ENCODE peak calls at places on chromosomes 1 and 21, in seven cellular contexts. M, A, V, B, I, K and W are unnamed samples.

GRCh38 chr1:41612953-41613352 is 128.5 kb upstream of the EDN2 start:
- DNase-seq in M (no peak), A (no peak), V (no peak), B (no peak), I (no peak), K (no peak), W (no peak)

GRCh38 chr1:235313931-235314678 is 13.9 kb downstream of the ARID4B start:
- DNase-seq in M (no peak), A (no peak), V (no peak), B (no peak), I (no peak), K (no peak), W (no peak)

GRCh38 chr1:163090321-163090945 is 21.3 kb downstream of the RGS4 start:
- DNase-seq in M (no peak), A (no peak), V (no peak), B (no peak), I (no peak), K (no peak), W (no peak)

GRCh38 chr1:232184561-232185530 is 445.1 kb downstream of the SIPA1L2 start:
- DNase-seq in M (no peak), A (no peak), V (no peak), B (no peak), I (no peak), K (no peak), W (no peak)

GRCh38 chr1:225447001-225447615 is 19.3 kb upstream of the LBR start:
- DNase-seq in M (no peak), A (no peak), V (no peak), B (no peak), I (no peak), K (no peak), W (no peak)

GRCh38 chr1:19199393-19200280 is 10.4 kb downstream of the UBR4 start:
- DNase-seq in M (no peak), A (no peak), V (no peak), B (no peak), I (no peak), K (no peak), W (no peak)

GRCh38 chr1:202521886-202522285 is 173.4 kb downstream of the PPP1R12B start:
- DNase-seq in M (no peak), A (no peak), V (no peak), B (no peak), I (no peak), K (no peak), W (no peak)

GRCh38 chr1:94542088-94542671 is 621 bp upstream of the F3 start:
- DNase-seq in M (no peak), A (no peak), V (peak; percentile 6), B (no peak), I (no peak), K (no peak), W (peak; percentile 20)

GRCh38 chr21:34204481-34205439 is 131.4 kb downstream of the MRPS6 start:
- DNase-seq in M (no peak), A (peak; percentile 94), V (no peak), B (no peak), I (no peak), K (no peak), W (no peak)

GRCh38 chr1:191714810-191715209 is 443.5 kb upstream of the RGS18 start:
- DNase-seq in M (no peak), A (no peak), V (no peak), B (no peak), I (no peak), K (no peak), W (no peak)

GRCh38 chr21:17921579-17922530 is 102.7 kb upstream of the C21orf91 start:
- DNase-seq in M (no peak), A (peak; percentile 89), V (no peak), B (no peak), I (peak; percentile 87), K (no peak), W (no peak)

GRCh38 chr1:76278711-76279386 is 204.3 kb downstream of the ST6GALNAC3 start:
- DNase-seq in M (no peak), A (no peak), V (no peak), B (no peak), I (no peak), K (no peak), W (no peak)

GRCh38 chr1:12593621-12594066 is 24.4 kb downstream of the DHRS3 start:
- DNase-seq in M (no peak), A (no peak), V (no peak), B (no peak), I (no peak), K (no peak), W (no peak)

GRCh38 chr1:100710881-100711660 is 8.5 kb upstream of the VCAM1 start:
- DNase-seq in M (no peak), A (no peak), V (no peak), B (no peak), I (no peak), K (no peak), W (no peak)

GRCh38 chr1:214445846-214446614 is 105.4 kb downstream of the PTPN14 start:
- DNase-seq in M (no peak), A (peak; percentile 73), V (no peak), B (no peak), I (peak; percentile 71), K (no peak), W (no peak)